ENCODE peak calls at places on chromosomes 2 and 18, in five cellular contexts. O is Calu3; G is CD4-positive, alpha-beta T cell; Q is activated T-helper 1 cell treated with Interleukin-2 at 50 U/mL for 16 hours; W is stimulated activated CD8-positive, alpha-beta memory T cell treated with anti-CD3 and anti-CD28 coated beads, Interleukin-7, amount 100 ng/mL, for 24 hours. H is an unnamed sample.

GRCh38 chr2:30026091-30027055 is 105.0 kb upstream of the ALK start:
- DNase-seq in O (peak), G (no peak), Q (no peak), W (no peak), H (peak)

GRCh38 chr2:130302164-130302886 is 40.4 kb upstream of the IMP4 start:
- DNase-seq in O (no peak), G (no peak), Q (no peak), W (no peak), H (no peak)

GRCh38 chr18:47118986-47119385 is 31.3 kb downstream of the HDHD2 start:
- DNase-seq in O (no peak), G (no peak), Q (no peak), W (no peak), H (no peak)

GRCh38 chr18:24398515-24398914 is 891 bp upstream of the OSBPL1A start:
- DNase-seq in O (peak), G (no peak), Q (no peak), W (no peak), H (peak)

GRCh38 chr18:5584751-5585417 is 41.1 kb upstream of the EPB41L3 start:
- DNase-seq in O (no peak), G (no peak), Q (no peak), W (no peak), H (peak)

GRCh38 chr18:56388571-56388970 is 249.8 kb downstream of the TXNL1 start:
- DNase-seq in O (no peak), G (no peak), Q (no peak), W (no peak), H (no peak)

GRCh38 chr2:53130441-53130943 is 637.1 kb upstream of the CHAC2 start:
- DNase-seq in O (no peak), G (no peak), Q (no peak), W (no peak), H (peak)

GRCh38 chr18:56321470-56321869 is 316.9 kb downstream of the TXNL1 start:
- DNase-seq in O (no peak), G (no peak), Q (no peak), W (no peak), H (no peak)

GRCh38 chr2:198273670-198274069 is 469.3 kb downstream of the PLCL1 start:
- DNase-seq in O (no peak), G (no peak), Q (no peak), W (no peak), H (no peak)